ENCODE peak calls at places on chromosomes 6 and 20, in four cellular contexts. W, F, U and I are unnamed samples.

GRCh38 chr6:152750694-152751093 is at the start of gene VIP:
- DNase-seq in W (peak), F (peak), U (peak), I (peak)

GRCh38 chr6:127459231-127459641 is at the start of gene KIAA0408:
- DNase-seq in W (peak), F (peak), U (no peak), I (peak)

GRCh38 chr6:148550569-148550968 is 196.3 kb upstream of the UST start:
- DNase-seq in W (no peak), F (no peak), U (peak), I (no peak)

GRCh38 chr20:38833857-38834164 is 28.3 kb downstream of the PPP1R16B start:
- DNase-seq in W (no peak), F (no peak), U (no peak), I (no peak)

GRCh38 chr6:29675561-29675960 is 5.4 kb downstream of the ZFP57 start:
- DNase-seq in W (no peak), F (no peak), U (no peak), I (no peak)

GRCh38 chr20:17226410-17227198 is at the start of gene PCSK2:
- DNase-seq in W (peak), F (peak), U (no peak), I (peak)

GRCh38 chr6:82959385-82959941 is 106.2 kb downstream of the UBE3D start:
- DNase-seq in W (no peak), F (no peak), U (no peak), I (peak)

GRCh38 chr20:48921883-48922867 is 664 bp downstream of the ARFGEF2 start:
- DNase-seq in W (no peak), F (no peak), U (peak), I (peak)

GRCh38 chr6:36676142-36677058 is 2.1 kb upstream of the CDKN1A start:
- DNase-seq in W (no peak), F (no peak), U (peak), I (no peak)

GRCh38 chr6:89084954-89085353 is 4.4 kb downstream of the PNRC1 start:
- DNase-seq in W (no peak), F (no peak), U (no peak), I (no peak)

GRCh38 chr6:12608016-12608860 is 108.3 kb upstream of the PHACTR1 start:
- DNase-seq in W (no peak), F (no peak), U (no peak), I (no peak)

GRCh38 chr6:147448212-147448611 is 60.3 kb upstream of the SAMD5 start:
- DNase-seq in W (no peak), F (peak), U (no peak), I (peak)

GRCh38 chr20:17680128-17680835 is 1.8 kb downstream of the RRBP1 start:
- DNase-seq in W (peak), F (peak), U (peak), I (no peak)

GRCh38 chr6:158703121-158703839 is 53.4 kb downstream of the SYTL3 start:
- DNase-seq in W (no peak), F (no peak), U (no peak), I (no peak)

GRCh38 chr20:46731770-46732169 is 22.3 kb downstream of the SLC2A10 start:
- DNase-seq in W (peak), F (peak), U (no peak), I (no peak)

GRCh38 chr6:116385462-116385807 is 14.7 kb downstream of the DSE start:
- DNase-seq in W (no peak), F (no peak), U (no peak), I (no peak)

GRCh38 chr20:61949363-61949713 is 116.3 kb downstream of the TAF4 start:
- DNase-seq in W (no peak), F (no peak), U (no peak), I (peak)

GRCh38 chr6:101668496-101668895 is 275.0 kb downstream of the GRIK2 start:
- DNase-seq in W (no peak), F (no peak), U (no peak), I (no peak)

GRCh38 chr6:139941826-139942225 is 567.4 kb upstream of the CITED2 start:
- DNase-seq in W (no peak), F (no peak), U (no peak), I (no peak)

GRCh38 chr6:26311012-26311384 is 54.0 kb upstream of the BTN3A2 start:
- DNase-seq in W (no peak), F (peak), U (peak), I (peak)

GRCh38 chr6:26307830-26308229 is 57.2 kb upstream of the BTN3A2 start:
- DNase-seq in W (no peak), F (peak), U (no peak), I (no peak)

GRCh38 chr6:26312096-26312463 is 52.9 kb upstream of the BTN3A2 start:
- DNase-seq in W (no peak), F (peak), U (no peak), I (no peak)

GRCh38 chr6:26311385-26312095 is 53.5 kb upstream of the BTN3A2 start:
- DNase-seq in W (no peak), F (peak), U (peak), I (peak)

DNA sequence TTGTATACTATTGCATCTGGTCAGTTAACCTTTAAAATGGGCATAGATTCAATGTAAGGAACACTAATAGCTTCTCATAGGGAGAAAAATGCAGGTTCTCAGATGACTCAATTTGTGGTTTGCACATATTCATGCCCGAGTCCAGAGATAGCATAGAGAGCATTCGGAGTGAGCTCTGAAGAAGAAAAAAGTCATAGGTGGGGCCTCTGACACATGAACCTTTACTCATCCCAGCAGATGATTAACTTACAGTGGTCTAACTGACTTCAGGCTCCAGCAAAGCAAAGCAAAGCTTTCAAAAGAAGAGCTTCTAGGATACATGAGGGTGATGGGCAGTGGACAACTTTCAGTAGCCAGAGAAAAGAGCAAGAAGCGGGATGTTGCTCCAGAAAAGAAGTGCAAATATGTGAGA is 55.3 kb upstream of the BTN3A2 start:
- DNase-seq in W (no peak), F (peak), U (peak), I (no peak)
- TF ChIP-seq ELF4 in W (no peak), F (no peak), U (no peak), I (no peak)

GRCh38 chr20:9981834-9982233 is 53.0 kb upstream of the ANKEF1 start:
- DNase-seq in W (no peak), F (no peak), U (no peak), I (no peak)
- TF ChIP-seq ELF4 in W (no peak), F (no peak), U (no peak), I (no peak)

GRCh38 chr20:59813948-59814834 is 119.2 kb downstream of the SYCP2 start:
- DNase-seq in W (no peak), F (no peak), U (no peak), I (no peak)
- TF ChIP-seq ELF4 in W (no peak), F (no peak), U (no peak), I (no peak)

DNA sequence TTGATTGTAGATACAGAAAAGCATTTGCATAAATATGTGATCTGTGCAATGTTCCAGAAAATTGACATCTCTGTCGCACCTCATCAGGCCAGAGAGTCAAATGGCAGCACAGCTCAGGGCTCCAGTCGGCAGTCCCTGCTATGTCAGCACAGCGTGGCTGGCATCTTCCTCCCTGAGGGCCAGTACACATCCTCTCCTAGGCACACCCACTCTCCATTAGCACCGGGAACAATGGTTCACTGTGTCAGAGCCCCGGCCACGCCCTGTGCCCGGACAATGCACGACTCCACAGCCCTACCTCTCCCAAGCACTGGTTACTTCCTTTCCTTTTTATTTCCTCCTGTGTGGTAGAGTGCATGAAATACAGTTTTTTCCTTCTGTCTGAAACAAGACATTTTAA is 114.9 kb downstream of the FOXC1 start:
- DNase-seq in W (no peak), F (no peak), U (no peak), I (no peak)
- TF ChIP-seq ELF4 in W (no peak), F (no peak), U (no peak), I (no peak)

DNA sequence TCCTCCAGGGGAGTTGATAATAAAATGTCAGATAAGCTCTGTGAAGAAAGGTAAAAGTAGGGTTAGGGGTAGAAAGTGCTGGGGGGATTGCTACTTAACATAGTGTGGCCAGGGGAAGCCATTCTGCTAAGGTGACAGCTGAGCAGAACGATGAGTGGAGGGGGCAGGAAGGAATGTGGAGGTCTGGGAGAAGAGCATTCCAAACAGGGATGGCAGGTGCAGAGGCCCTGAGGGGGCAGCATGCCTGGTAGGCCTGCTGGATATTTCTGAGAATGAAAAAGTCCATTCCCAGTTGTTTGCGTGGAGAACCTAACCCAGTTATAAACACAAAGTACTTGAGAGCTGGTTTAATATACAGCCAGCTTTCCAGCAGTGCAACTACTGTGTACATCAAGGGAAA is 9.3 kb downstream of the GFRA4 start:
- DNase-seq in W (no peak), F (no peak), U (no peak), I (no peak)
- TF ChIP-seq ELF4 in W (no peak), F (no peak), U (no peak), I (no peak)

GRCh38 chr6:84043555-84043954 is 10.0 kb downstream of the MRAP2 start:
- DNase-seq in W (no peak), F (no peak), U (peak), I (no peak)
- TF ChIP-seq ELF4 in W (no peak), F (no peak), U (no peak), I (no peak)

DNA sequence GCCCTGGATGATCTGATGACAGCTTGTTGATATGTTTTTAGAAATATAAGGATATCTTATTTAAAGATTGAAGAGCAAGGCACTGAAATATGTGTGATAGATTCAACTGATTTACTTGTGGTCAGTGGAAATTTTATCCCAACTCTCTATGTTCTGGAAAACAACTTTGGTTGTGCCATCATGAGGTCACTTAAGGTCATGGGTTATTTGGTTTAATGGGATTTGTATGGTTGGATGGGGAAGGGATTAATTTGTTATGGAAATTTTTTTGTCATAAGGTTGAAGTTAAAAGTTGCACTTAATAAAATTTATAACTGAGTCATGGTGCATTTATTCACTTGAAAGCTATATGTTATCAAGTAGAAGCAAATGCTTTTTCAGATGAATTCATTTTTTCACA is 214.3 kb upstream of the LAMP5 start:
- DNase-seq in W (no peak), F (no peak), U (no peak), I (no peak)
- TF ChIP-seq ELF4 in W (no peak), F (no peak), U (no peak), I (no peak)

GRCh38 chr6:111870054-111870750 is 3.0 kb downstream of the FYN start:
- DNase-seq in W (no peak), F (peak), U (peak), I (no peak)

GRCh38 chr6:111871725-111872520 is 1.3 kb downstream of the FYN start:
- DNase-seq in W (peak), F (peak), U (peak), I (no peak)

GRCh38 chr6:111872521-111873177 is 603 bp downstream of the FYN start:
- DNase-seq in W (peak), F (peak), U (no peak), I (peak)

GRCh38 chr6:111870751-111871064 is 2.5 kb downstream of the FYN start:
- DNase-seq in W (no peak), F (no peak), U (peak), I (no peak)

DNA sequence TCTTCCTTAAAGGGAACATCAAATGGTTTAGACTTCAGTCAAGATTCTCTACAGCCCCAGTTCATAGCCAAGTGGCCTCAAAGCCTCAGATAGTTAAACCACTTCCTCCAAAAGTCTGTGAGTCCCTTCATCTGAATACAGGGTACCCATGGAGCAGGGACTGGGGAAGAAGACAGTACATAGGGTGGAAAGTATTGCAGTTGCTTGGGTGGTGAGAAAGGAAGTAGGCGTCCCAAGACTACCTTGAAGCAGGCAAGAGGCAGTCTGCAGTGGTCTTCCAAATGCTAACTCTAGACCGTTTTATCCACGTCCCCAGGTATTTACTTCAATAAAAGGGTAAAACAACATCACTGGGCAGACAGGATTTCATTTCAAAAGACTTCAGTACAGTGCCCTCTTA is 2.0 kb downstream of the FYN start:
- DNase-seq in W (no peak), F (peak), U (no peak), I (no peak)
- TF ChIP-seq ELF4 in W (no peak), F (no peak), U (no peak), I (no peak)

DNA sequence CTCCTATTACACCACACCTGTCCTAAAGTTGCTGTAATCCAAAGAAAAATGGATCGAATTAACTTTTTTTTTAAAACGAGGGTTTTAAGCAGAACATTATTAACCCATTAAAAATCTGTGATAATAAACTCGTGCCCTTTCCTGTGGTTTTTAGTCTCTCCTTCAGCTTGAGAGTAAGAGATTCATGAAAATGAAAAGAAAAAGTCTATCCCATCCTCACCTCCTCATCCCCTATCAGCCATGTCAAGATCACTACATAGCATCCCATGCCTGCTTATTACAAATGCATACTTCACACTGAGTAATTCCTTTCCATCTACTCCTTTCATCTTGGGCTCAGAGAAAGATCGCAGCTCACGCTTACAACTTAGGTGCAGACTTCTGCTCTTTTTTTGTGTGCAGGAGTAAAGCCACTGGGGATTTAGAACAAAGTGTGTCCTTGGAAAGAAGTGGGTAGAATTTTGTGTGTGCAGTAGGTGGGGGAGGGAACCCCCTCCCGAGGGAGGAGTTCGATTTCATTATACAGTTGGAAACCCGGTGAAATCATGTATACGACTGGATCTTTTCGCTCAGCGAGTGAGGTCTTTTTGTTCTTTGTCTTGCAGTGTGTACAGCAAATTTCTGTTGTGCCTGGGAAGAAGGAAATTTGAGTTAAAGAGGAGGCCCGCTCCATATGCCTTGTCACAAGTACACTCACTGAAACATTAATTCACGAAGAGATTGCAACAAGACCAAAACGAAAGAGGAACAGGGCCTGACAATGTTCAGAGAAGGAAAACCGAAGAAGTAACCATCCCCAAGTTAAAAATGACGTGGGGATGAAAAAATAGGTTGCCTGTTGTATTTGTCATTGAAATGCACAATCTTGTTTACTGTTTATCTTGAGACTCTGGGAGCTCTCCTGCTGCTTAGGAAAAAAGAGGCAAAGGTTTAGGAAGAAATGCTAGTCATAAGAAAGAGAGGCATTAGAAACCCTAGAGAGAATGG is 146.5 kb upstream of the ZNF217 start:
- DNase-seq in W (no peak), F (peak), U (no peak), I (no peak)
- TF ChIP-seq ELF4 in W (no peak), F (no peak), U (no peak), I (no peak)

DNA sequence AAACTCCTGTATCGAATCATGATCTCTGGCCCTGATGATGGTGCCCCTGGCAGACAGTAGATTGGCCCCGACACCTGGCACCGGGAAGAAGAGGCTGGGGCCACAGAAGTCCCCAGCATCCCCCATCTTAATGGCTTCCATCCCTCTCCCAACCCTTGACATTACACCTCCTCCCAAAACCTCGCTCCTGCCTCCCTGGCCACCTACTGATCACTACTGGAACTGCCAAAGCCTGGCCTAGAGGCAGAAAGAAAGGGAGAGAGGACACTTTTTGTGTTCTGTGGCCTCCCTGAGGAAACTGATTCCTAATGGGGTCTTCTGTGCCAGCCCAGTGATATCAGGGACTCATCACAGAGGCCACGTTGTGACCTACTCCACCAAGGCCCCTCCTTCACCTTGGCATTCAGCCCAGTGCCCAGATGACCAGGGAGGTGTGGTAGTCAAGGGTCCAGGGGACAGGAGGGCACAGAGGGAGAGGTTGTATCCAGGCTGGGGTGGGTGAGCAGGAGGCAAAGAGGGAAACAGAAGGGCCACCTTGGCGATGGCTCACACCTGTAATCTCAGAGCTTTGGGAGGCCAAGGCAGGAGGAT is 6.1 kb downstream of the C20orf173 start:
- DNase-seq in W (peak), F (peak), U (peak), I (peak)
- TF ChIP-seq ELF4 in W (no peak), F (no peak), U (no peak), I (no peak)